ENCODE peak calls at places on chromosomes 6 and 20, in seven cellular contexts. G is body of pancreas, M is neural crest cell, O is fibroblast of mammary gland, W is natural killer cell, V is HepG2, B is H1. X is an unnamed sample.

GRCh38 chr6:158468666-158469065 is 91.2 kb upstream of the TMEM181 start:
- DNase-seq in O (peak), V (no peak), B (no peak), M (no peak), G (no peak), W (no peak), X (no peak)

GRCh38 chr20:37816726-37817125 is 86.2 kb upstream of the VSTM2L start:
- DNase-seq in V (no peak), G (no peak), W (no peak), B (no peak), O (peak), M (no peak), X (no peak)

GRCh38 chr6:73969982-73970960 is 274.3 kb downstream of the CD109 start:
- DNase-seq in B (no peak), V (peak), M (no peak), W (no peak), G (peak), O (peak), X (no peak)

GRCh38 chr6:43286456-43286994 is 11.5 kb upstream of the SLC22A7 start:
- DNase-seq in O (no peak), V (no peak), G (no peak), B (no peak), W (no peak), M (no peak), X (no peak)

GRCh38 chr20:57332105-57333089 is 2.8 kb downstream of the SPO11 start:
- DNase-seq in G (no peak), V (no peak), B (no peak), O (no peak), W (no peak), M (no peak), X (no peak)

GRCh38 chr20:1700990-1701389 is 43.4 kb upstream of the SIRPG start:
- DNase-seq in G (no peak), O (no peak), W (no peak), M (no peak), V (no peak), B (no peak), X (no peak)

GRCh38 chr6:151914475-151914874 is 107.0 kb downstream of the ESR1 start:
- DNase-seq in W (no peak), B (no peak), G (no peak), O (peak), M (no peak), V (peak), X (no peak)

GRCh38 chr6:56848105-56848504 is 106.8 kb upstream of the BEND6 start:
- DNase-seq in W (no peak), M (no peak), B (no peak), V (no peak), O (no peak), G (no peak), X (no peak)

GRCh38 chr6:98747960-98748359 is 86.4 kb upstream of the POU3F2 start:
- DNase-seq in W (no peak), V (no peak), G (no peak), M (no peak), O (no peak), B (no peak), X (no peak)

GRCh38 chr6:155215906-155216305 is 47.9 kb upstream of the CLDN20 start:
- DNase-seq in G (no peak), V (no peak), M (no peak), W (no peak), B (no peak), O (no peak), X (no peak)

GRCh38 chr6:148164645-148165044 is 178.0 kb upstream of the SASH1 start:
- DNase-seq in G (no peak), O (no peak), V (no peak), W (no peak), M (no peak), B (no peak), X (no peak)

GRCh38 chr6:141464490-141464889 is 668.2 kb upstream of the GJE1 start:
- DNase-seq in W (no peak), M (no peak), G (peak), O (peak), B (no peak), V (no peak), X (peak)

GRCh38 chr6:47787620-47788497 is 6.0 kb downstream of the OPN5 start:
- DNase-seq in G (peak), V (peak), O (peak), M (peak), B (peak), W (peak), X (peak)

GRCh38 chr20:38608188-38608587 is 6.6 kb downstream of the ARHGAP40 start:
- DNase-seq in O (no peak), W (no peak), M (no peak), G (no peak), B (no peak), V (no peak), X (no peak)

DNA sequence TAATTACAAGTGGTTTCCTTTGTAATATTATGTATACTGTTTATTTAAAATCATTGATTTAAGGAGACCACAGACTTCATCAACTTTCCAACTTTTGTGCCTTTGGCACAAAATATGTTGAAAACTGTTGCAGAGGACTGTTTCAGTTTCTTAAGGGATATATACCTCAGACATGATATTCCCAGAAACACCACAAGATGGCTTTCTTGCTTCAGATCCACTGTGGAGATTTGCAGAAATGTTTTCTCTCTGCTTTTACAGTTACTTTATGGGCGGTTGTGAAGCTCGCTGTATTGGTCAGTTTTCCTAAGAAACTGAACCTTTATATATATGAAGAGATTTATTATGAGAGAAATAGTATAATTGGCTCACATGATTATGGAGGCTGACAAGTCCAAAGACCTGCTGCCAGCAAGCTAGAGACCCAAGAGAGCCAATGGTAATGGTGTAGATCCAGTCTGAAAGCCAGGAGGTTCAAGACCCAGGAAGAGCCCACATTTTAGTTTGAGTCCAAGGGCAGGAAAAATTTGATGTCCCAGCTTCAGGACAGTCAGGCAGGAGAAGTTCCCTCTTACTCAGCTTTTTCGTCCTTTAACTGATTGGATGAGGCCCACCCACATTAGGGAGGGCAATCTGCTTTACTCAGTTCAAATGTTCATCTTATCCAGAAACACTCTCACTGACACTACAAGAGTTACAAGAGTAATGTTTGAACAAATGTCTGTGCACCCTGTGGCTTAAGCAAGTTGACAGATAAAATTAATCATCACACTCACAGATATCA is 12.8 kb downstream of the ME1 start:
- DNase-seq in G (no peak), V (peak), M (no peak), B (no peak), O (peak), W (no peak), X (no peak)
- TF ChIP-seq CTCF in G (peak), V (peak), M (peak), B (no peak), O (peak), W (no peak), X (no peak)

DNA sequence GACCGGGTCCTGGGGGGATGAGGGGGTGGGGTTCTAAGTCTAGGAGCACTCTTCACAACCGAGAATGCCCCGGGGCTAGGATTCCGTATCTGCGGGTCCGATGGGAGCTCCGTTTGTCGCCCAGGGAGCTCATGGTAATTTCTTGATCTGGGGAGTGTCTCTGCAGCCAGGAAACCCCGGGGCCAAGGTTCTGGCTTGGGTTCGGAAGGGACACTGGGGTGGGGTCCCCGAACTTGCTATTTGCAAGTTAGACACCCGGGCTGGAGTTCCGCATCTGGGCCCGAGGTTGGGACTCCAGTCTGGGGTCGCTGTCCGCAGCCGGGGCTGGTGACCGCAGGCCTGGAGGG is 397 bp downstream of the PEDS1 start:
- DNase-seq in B (no peak), G (no peak), V (no peak), W (no peak), M (no peak), O (no peak), X (no peak)
- TF ChIP-seq CTCF in B (no peak), G (no peak), V (no peak), W (no peak), M (no peak), O (no peak), X (no peak)

GRCh38 chr6:33432546-33432945 is 12.7 kb downstream of the SYNGAP1 start:
- DNase-seq in V (no peak), M (no peak), O (no peak), G (no peak), W (no peak), B (no peak), X (no peak)

GRCh38 chr6:33431880-33432541 is 12.1 kb downstream of the SYNGAP1 start:
- DNase-seq in O (no peak), M (no peak), V (no peak), G (no peak), W (no peak), B (peak), X (peak)

GRCh38 chr6:33430991-33431879 is 11.4 kb downstream of the SYNGAP1 start:
- DNase-seq in B (peak), W (peak), O (peak), G (peak), V (peak), M (peak), X (peak)

GRCh38 chr6:33433560-33434191 is 13.8 kb downstream of the SYNGAP1 start:
- DNase-seq in V (no peak), M (no peak), B (no peak), O (no peak), W (no peak), G (no peak), X (no peak)

GRCh38 chr6:33433001-33433559 is 13.2 kb downstream of the SYNGAP1 start:
- DNase-seq in O (no peak), M (no peak), G (no peak), V (no peak), B (no peak), W (no peak), X (no peak)
- TF ChIP-seq CTCF in O (no peak), M (no peak), G (no peak), V (no peak), B (no peak), W (no peak), X (no peak)

GRCh38 chr6:13099771-13100170 is 228.6 kb downstream of the TBC1D7 start:
- DNase-seq in B (no peak), M (no peak), V (no peak), W (no peak), G (no peak), O (no peak), X (no peak)
- TF ChIP-seq CTCF in B (no peak), M (peak), V (no peak), W (no peak), G (peak), O (peak), X (peak)

DNA sequence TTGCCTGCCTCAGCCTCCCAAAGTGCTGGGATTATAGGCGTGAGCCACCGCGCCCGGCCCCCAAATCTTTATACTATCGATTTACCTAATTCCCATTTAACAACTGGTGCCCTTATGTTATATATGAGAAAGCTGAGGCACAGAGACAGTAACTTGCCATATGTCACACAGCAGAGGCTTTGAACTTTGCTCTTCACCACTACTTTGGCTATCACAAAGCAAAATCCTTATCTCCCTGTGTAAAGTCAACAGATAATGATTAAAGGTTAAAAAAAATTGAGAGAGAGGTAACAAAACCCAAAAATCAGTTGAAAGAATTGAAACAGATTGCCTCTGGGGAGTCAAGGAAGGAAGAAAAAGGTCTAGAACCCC is 22.3 kb downstream of the ILRUN start:
- DNase-seq in V (peak), G (no peak), M (no peak), W (no peak), O (no peak), B (no peak), X (no peak)
- TF ChIP-seq CTCF in V (no peak), G (no peak), M (no peak), W (no peak), O (no peak), B (no peak), X (no peak)

GRCh38 chr20:35572838-35573237 is 31.0 kb downstream of the ERGIC3 start:
- DNase-seq in B (no peak), O (no peak), V (no peak), W (no peak), M (no peak), G (no peak), X (no peak)

GRCh38 chr20:35563834-35564233 is 22.0 kb downstream of the ERGIC3 start:
- DNase-seq in W (no peak), M (no peak), B (no peak), V (no peak), O (no peak), G (no peak), X (no peak)

GRCh38 chr20:35564905-35565304 is 23.0 kb downstream of the ERGIC3 start:
- DNase-seq in V (no peak), W (no peak), M (no peak), G (no peak), O (no peak), B (no peak), X (no peak)

GRCh38 chr20:35571566-35571965 is 29.7 kb downstream of the ERGIC3 start:
- DNase-seq in M (no peak), B (no peak), G (no peak), V (no peak), O (no peak), W (no peak), X (no peak)

DNA sequence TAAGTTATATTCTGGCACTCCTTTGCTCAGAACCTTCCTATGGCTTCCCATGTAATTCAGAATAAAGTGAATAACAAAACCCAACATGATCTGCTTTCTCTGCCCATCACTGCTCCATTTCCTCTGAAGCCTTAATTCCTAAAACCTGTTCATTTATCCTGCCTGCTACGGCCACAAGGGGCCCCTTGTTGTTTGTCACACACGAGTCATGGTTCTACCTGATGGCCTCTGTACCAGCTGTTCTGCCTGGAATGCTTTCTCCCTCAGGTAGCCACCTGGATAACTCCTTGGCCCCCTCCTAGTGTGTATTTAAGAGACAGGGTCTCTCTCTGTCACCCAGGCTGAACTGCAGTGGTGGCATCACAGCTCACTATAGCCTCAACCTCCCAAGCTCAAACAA is 26.8 kb downstream of the ERGIC3 start:
- DNase-seq in V (peak), G (peak), B (no peak), M (no peak), O (no peak), W (no peak), X (peak)
- TF ChIP-seq CTCF in V (peak), G (peak), B (peak), M (peak), O (peak), W (no peak), X (peak)